ENCODE peak calls at places on chromosome 14, in four cellular contexts. E is CD8-positive, alpha-beta T cell; K is endodermal cell; O is testis. B is an unnamed sample.

GRCh38 chr14:85529803-85530574 is at the start of gene FLRT2:
- DNase-seq in E (no peak), K (peak; percentile 84), O (peak; percentile 81), B (peak; percentile 27)

GRCh38 chr14:25406818-25407217 is 356.9 kb upstream of the STXBP6 start:
- DNase-seq in K (peak; percentile 81), E (no peak), O (peak; percentile 89), B (peak; percentile 65)

GRCh38 chr14:75041613-75042012 is 9.7 kb downstream of the MLH3 start:
- DNase-seq in E (no peak), O (no peak), K (no peak), B (no peak)

GRCh38 chr14:31326111-31326510 is 94.2 kb downstream of the HEATR5A start:
- DNase-seq in K (no peak), O (no peak), E (no peak), B (no peak)

GRCh38 chr14:49585803-49586672 is at the start of gene RPS29:
- DNase-seq in K (peak; percentile 99), O (peak; percentile 98), E (peak; percentile 97), B (peak; percentile 98)

GRCh38 chr14:25048170-25049126 is 1.5 kb downstream of the STXBP6 start:
- DNase-seq in O (no peak), E (no peak), K (peak; percentile 47), B (no peak)

GRCh38 chr14:64845878-64846277 is 33.8 kb downstream of the SPTB start:
- DNase-seq in O (no peak), E (no peak), K (no peak), B (no peak)

GRCh38 chr14:36580856-36581831 is 1.3 kb downstream of the NKX2-8 start:
- DNase-seq in K (peak; percentile 87), E (no peak), O (peak; percentile 53), B (peak; percentile 40)

GRCh38 chr14:68143341-68143807 is 323.8 kb downstream of the RAD51B start:
- DNase-seq in E (no peak), K (no peak), O (peak; percentile 85), B (no peak)

GRCh38 chr14:87896393-87897380 is 96.3 kb downstream of the GALC start:
- DNase-seq in E (no peak), O (no peak), K (no peak), B (peak; percentile 19)

GRCh38 chr14:52175982-52176502 is 91.5 kb upstream of the PTGDR start:
- DNase-seq in O (no peak), K (no peak), E (peak; percentile 36), B (no peak)

GRCh38 chr14:91313852-91314251 is 69.3 kb upstream of the GPR68 start:
- DNase-seq in K (no peak), O (no peak), E (no peak), B (no peak)

GRCh38 chr14:81474685-81475324 is 58.8 kb downstream of the SEL1L start:
- DNase-seq in K (no peak), O (no peak), E (no peak), B (no peak)

GRCh38 chr14:97456958-97457357 is 659.8 kb downstream of the VRK1 start:
- DNase-seq in E (peak; percentile 43), K (no peak), O (no peak), B (no peak)

GRCh38 chr14:85037411-85037810 is 492.5 kb upstream of the FLRT2 start:
- DNase-seq in E (no peak), K (no peak), O (no peak), B (no peak)

GRCh38 chr14:53620325-53620716 is 336.3 kb downstream of the BMP4 start:
- DNase-seq in K (no peak), O (no peak), E (no peak), B (no peak)

GRCh38 chr14:22474730-22475351 is 114.2 kb downstream of the DAD1 start:
- DNase-seq in K (no peak), E (no peak), O (no peak), B (no peak)

GRCh38 chr14:104084251-104085002 is 1.1 kb upstream of the ASPG start:
- DNase-seq in K (no peak), O (no peak), E (no peak), B (no peak)

GRCh38 chr14:71397371-71397770 is 490.1 kb downstream of the PCNX1 start:
- DNase-seq in E (no peak), O (no peak), K (no peak), B (no peak)

GRCh38 chr14:59424707-59425106 is 40.5 kb downstream of the GPR135 start:
- DNase-seq in K (no peak), E (no peak), O (peak; percentile 78), B (no peak)

GRCh38 chr14:81303258-81303935 is 82.6 kb upstream of the GTF2A1 start:
- DNase-seq in K (no peak), O (no peak), E (no peak), B (no peak)

GRCh38 chr14:33938131-33938949 is 12.5 kb downstream of the EGLN3 start:
- DNase-seq in E (no peak), K (peak; percentile 81), O (peak; percentile 66), B (peak; percentile 41)

GRCh38 chr14:35855886-35856481 is 29.8 kb downstream of the BRMS1L start:
- DNase-seq in O (no peak), E (no peak), K (no peak), B (no peak)

GRCh38 chr14:69012251-69012953 is 33.3 kb upstream of the ACTN1 start:
- DNase-seq in K (no peak), E (no peak), O (no peak), B (no peak)

GRCh38 chr14:76539130-76539529 is 163.2 kb downstream of the ESRRB start:
- DNase-seq in K (no peak), O (no peak), E (no peak), B (no peak)

GRCh38 chr14:65101631-65102440 is 481 bp downstream of the MAX start:
- DNase-seq in K (peak; percentile 72), E (peak; percentile 38), O (peak; percentile 15), B (peak; percentile 41)

GRCh38 chr14:99609245-99610117 is 5.5 kb upstream of the CCDC85C start:
- DNase-seq in E (no peak), K (no peak), O (no peak), B (no peak)
- TF ChIP-seq CTCF in E (no peak), K (peak; percentile 23), O (no peak), B (no peak)

DNA sequence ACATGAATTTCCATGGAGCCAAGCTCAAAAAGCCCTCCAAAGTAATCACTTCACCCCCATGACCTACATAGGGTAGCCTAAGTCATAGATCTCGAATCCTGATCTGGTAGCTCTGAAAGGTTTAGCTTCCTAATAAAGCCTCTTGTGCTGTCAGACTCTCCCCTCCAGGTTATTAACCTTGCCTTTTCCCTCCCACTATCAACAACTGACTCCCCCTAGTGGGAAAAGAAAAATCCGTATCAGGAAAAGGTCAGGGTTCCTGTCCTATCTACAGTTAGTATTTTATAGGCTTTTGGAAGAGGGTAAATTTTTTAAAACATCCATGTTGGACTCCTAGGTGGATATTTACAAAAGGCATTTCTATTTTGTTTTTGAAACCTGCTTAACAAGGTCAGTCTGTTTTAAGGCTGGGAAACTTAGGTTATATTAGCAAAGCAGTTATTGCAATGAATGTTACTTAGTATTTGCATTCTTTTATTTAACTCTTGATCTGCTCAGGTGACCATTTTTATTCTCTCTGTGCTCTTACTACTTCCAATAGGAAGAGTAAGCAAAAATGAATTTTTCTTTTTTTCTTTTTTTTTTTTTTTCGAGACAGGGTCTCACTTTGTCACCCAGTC is 8.0 kb downstream of the YY1 start:
- DNase-seq in E (no peak), O (no peak), K (peak; percentile 49), B (peak; percentile 52)
- TF ChIP-seq CTCF in E (no peak), O (peak; percentile 43), K (peak; percentile 79), B (peak; percentile 52)

GRCh38 chr14:61747342-61747741 is 14.9 kb upstream of the SNAPC1 start:
- DNase-seq in K (no peak), E (no peak), O (no peak), B (no peak)
- TF ChIP-seq CTCF in K (no peak), E (no peak), O (no peak), B (no peak)

DNA sequence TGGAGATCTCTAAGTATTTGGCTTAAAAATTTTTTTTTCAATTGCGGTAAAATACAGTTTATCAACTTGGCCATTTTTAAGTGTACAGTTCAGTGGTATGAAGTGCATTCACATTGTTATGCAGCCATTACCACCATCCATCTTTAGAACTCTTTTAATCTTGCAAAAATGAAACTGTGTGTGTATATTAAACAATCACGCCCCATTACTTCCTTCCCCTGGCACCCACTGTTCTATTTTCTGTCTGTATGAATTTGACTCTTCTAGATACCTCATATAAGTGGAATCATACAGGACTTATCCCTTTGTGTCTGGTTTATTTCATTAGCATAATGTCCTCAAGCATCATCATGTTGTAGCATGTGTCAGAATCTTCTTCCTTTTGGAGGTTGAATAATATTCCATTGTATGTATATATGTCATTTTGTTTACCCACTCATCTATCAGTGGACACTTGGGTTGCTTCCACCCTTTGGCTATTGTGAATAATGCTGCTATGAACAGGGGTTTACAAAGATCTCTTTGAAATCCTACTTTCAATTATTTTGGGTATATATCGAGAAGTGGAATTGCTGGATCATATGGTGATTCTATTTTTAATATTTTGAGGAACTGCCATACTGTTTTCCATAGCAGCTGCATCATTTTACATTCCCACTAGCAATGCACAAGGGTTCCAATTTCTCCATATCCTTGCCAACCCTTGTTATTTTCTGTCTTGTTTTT is 62.9 kb downstream of the SAMD4A start:
- DNase-seq in O (no peak), E (no peak), K (no peak), B (no peak)
- TF ChIP-seq CTCF in O (no peak), E (no peak), K (no peak), B (no peak)

GRCh38 chr14:57692671-57693070 is 173.2 kb downstream of the SLC35F4 start:
- DNase-seq in E (no peak), K (no peak), O (no peak), B (no peak)
- TF ChIP-seq CTCF in E (no peak), K (peak; percentile 70), O (peak; percentile 27), B (no peak)